ENCODE peak calls at places on chromosomes 7 and 10, in seven cellular contexts. W is HCT116, J is K562, N is HepG2, Q is H1, G is GM12878, E is SK-N-SH. B is an unnamed sample.

GRCh38 chr10:83127942-83128575 is 1011.2 kb upstream of the GHITM start:
- DNase-seq in W (no peak), J (no peak), N (no peak), Q (no peak), G (no peak), E (no peak), B (no peak)

GRCh38 chr10:100894589-100895294 is 18.0 kb upstream of the SLF2 start:
- DNase-seq in W (no peak), J (no peak), N (no peak), Q (peak), G (no peak), E (no peak), B (peak)

GRCh38 chr7:37153376-37153775 is 295.3 kb downstream of the ELMO1 start:
- DNase-seq in W (no peak), J (no peak), N (no peak), Q (no peak), G (no peak), E (no peak), B (no peak)

GRCh38 chr7:104984591-104985258 is 29.3 kb upstream of the KMT2E start:
- DNase-seq in W (no peak), J (no peak), N (no peak), Q (no peak), G (no peak), E (no peak), B (no peak)

GRCh38 chr7:45147858-45148652 is 9.5 kb upstream of the RAMP3 start:
- DNase-seq in W (no peak), J (no peak), N (no peak), Q (no peak), G (no peak), E (no peak), B (no peak)

GRCh38 chr10:5547934-5548660 is 23.3 kb downstream of the CALML3 start:
- DNase-seq in W (peak), J (no peak), N (peak), Q (no peak), G (no peak), E (no peak), B (peak)

GRCh38 chr10:132301371-132302330 is 6.1 kb downstream of the STK32C start:
- DNase-seq in W (no peak), J (no peak), N (no peak), Q (no peak), G (no peak), E (no peak), B (no peak)

GRCh38 chr10:45000764-45001381 is at the start of gene ZNF22:
- DNase-seq in W (no peak), J (peak), N (no peak), Q (peak), G (no peak), E (peak), B (no peak)

GRCh38 chr7:142874409-142874808 is 11.1 kb downstream of the TRPV6 start:
- DNase-seq in W (no peak), J (no peak), N (no peak), Q (no peak), G (no peak), E (no peak), B (no peak)

GRCh38 chr7:150313870-150314269 is 9.3 kb upstream of the LRRC61 start:
- DNase-seq in W (no peak), J (peak), N (no peak), Q (no peak), G (no peak), E (no peak), B (no peak)

GRCh38 chr10:101561068-101561915 is 26.8 kb downstream of the POLL start:
- DNase-seq in W (no peak), J (no peak), N (no peak), Q (peak), G (no peak), E (no peak), B (no peak)

GRCh38 chr7:519974-520458 is 370 bp upstream of the PDGFA start:
- DNase-seq in W (no peak), J (peak), N (no peak), Q (peak), G (no peak), E (peak), B (peak)

GRCh38 chr10:116038259-116038658 is 234.7 kb downstream of the GFRA1 start:
- DNase-seq in W (no peak), J (no peak), N (peak), Q (no peak), G (no peak), E (no peak), B (peak)

GRCh38 chr7:136958016-136958415 is 89.6 kb downstream of the CHRM2 start:
- DNase-seq in W (no peak), J (no peak), N (no peak), Q (no peak), G (no peak), E (no peak), B (no peak)

GRCh38 chr10:132153616-132154217 is 33.0 kb upstream of the DPYSL4 start:
- DNase-seq in W (no peak), J (no peak), N (no peak), Q (no peak), G (no peak), E (no peak), B (no peak)

GRCh38 chr7:29019275-29019820 is 61.2 kb upstream of the TRIL start:
- DNase-seq in W (no peak), J (no peak), N (no peak), Q (no peak), G (no peak), E (no peak), B (peak)

GRCh38 chr10:12534824-12535223 is 185.5 kb downstream of the CAMK1D start:
- DNase-seq in W (no peak), J (no peak), N (no peak), Q (peak), G (no peak), E (peak), B (peak)

GRCh38 chr7:147547252-147547897 is 1043.2 kb upstream of the C7orf33 start:
- DNase-seq in W (no peak), J (no peak), N (peak), Q (peak), G (no peak), E (peak), B (peak)

GRCh38 chr10:132820056-132820455 is 34.1 kb upstream of the NKX6-2 start:
- DNase-seq in W (no peak), J (no peak), N (no peak), Q (no peak), G (no peak), E (no peak), B (no peak)

GRCh38 chr10:33858326-33858725 is 523.9 kb upstream of the NRP1 start:
- DNase-seq in W (no peak), J (no peak), N (no peak), Q (no peak), G (no peak), E (no peak), B (no peak)

GRCh38 chr10:2054728-2055127 is 317.4 kb upstream of the ADARB2 start:
- DNase-seq in W (no peak), J (no peak), N (no peak), Q (no peak), G (no peak), E (peak), B (no peak)

GRCh38 chr7:88289505-88290129 is 17.1 kb downstream of the STEAP4 start:
- DNase-seq in W (peak), J (no peak), N (no peak), Q (no peak), G (no peak), E (no peak), B (no peak)

GRCh38 chr7:80410081-80410480 is 101.8 kb downstream of the GNAT3 start:
- DNase-seq in W (no peak), J (no peak), N (no peak), Q (no peak), G (no peak), E (no peak), B (no peak)

GRCh38 chr7:99331002-99331401 is 5.3 kb downstream of the ARPC1A start:
- DNase-seq in W (no peak), J (no peak), N (no peak), Q (no peak), G (no peak), E (no peak), B (no peak)

GRCh38 chr7:38222481-38223096 is 44.5 kb downstream of the STARD3NL start:
- DNase-seq in W (peak), J (peak), N (peak), Q (no peak), G (peak), E (peak), B (peak)

GRCh38 chr10:6995339-6995738 is 415.3 kb upstream of the PRKCQ start:
- DNase-seq in W (no peak), J (no peak), N (no peak), Q (no peak), G (no peak), E (no peak), B (no peak)

GRCh38 chr7:111835066-111835465 is 272.8 kb upstream of the IMMP2L start:
- DNase-seq in W (no peak), J (no peak), N (no peak), Q (no peak), G (no peak), E (peak), B (no peak)

GRCh38 chr7:111829221-111829620 is 266.9 kb upstream of the IMMP2L start:
- DNase-seq in W (no peak), J (no peak), N (no peak), Q (no peak), G (no peak), E (no peak), B (no peak)

GRCh38 chr7:111833461-111833860 is 271.2 kb upstream of the IMMP2L start:
- DNase-seq in W (no peak), J (no peak), N (no peak), Q (no peak), G (no peak), E (no peak), B (no peak)

GRCh38 chr7:111834367-111834766 is 272.1 kb upstream of the IMMP2L start:
- DNase-seq in W (no peak), J (no peak), N (no peak), Q (no peak), G (no peak), E (no peak), B (no peak)

DNA sequence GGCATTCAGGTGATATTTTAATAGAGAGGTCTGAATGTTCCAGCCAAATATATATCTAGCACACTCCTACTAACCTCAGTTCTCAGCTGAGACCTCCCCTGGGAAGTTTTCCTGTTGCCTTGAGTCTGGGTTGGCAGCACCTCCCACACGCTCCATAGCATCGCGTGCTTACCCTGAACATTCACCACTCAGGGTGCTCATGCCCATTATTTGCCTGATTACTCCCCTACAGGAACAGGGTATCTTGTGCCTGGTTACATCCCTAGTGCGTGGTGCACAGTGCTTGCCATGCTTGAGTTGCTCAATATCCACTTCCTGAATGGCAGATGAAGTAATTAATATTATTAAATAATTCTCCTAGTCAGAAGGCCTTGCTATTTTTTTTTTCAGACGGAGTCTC is 269.9 kb upstream of the IMMP2L start:
- DNase-seq in W (no peak), J (no peak), N (no peak), Q (no peak), G (no peak), E (no peak), B (no peak)
- TF ChIP-seq JUND in W (no peak), J (no peak), N (no peak), Q (no peak), G (no peak), E (no peak), B (no peak)

GRCh38 chr7:1561036-1561940 is 5.3 kb upstream of the TMEM184A start:
- DNase-seq in W (no peak), J (no peak), N (no peak), Q (no peak), G (no peak), E (no peak), B (no peak)

GRCh38 chr7:1562126-1562525 is 6.1 kb upstream of the TMEM184A start:
- DNase-seq in W (no peak), J (no peak), N (no peak), Q (no peak), G (no peak), E (peak), B (no peak)

GRCh38 chr7:1564603-1565022 is 5.2 kb downstream of the PSMG3 start:
- DNase-seq in W (no peak), J (no peak), N (no peak), Q (no peak), G (no peak), E (no peak), B (no peak)

GRCh38 chr7:1563939-1564602 is 5.8 kb downstream of the PSMG3 start:
- DNase-seq in W (no peak), J (no peak), N (no peak), Q (no peak), G (no peak), E (peak), B (no peak)

GRCh38 chr7:1562611-1563051 is 6.6 kb upstream of the TMEM184A start:
- DNase-seq in W (no peak), J (no peak), N (no peak), Q (no peak), G (no peak), E (peak), B (no peak)
- TF ChIP-seq JUND in W (no peak), J (no peak), N (no peak), Q (no peak), G (no peak), E (no peak), B (no peak)

GRCh38 chr7:90903856-90904255 is 307.7 kb downstream of the CDK14 start:
- DNase-seq in W (no peak), J (no peak), N (no peak), Q (no peak), G (no peak), E (no peak), B (peak)
- TF ChIP-seq JUND in W (no peak), J (no peak), N (no peak), Q (no peak), G (no peak), E (no peak), B (no peak)

GRCh38 chr7:157627033-157627432 is 290.2 kb downstream of the DNAJB6 start:
- DNase-seq in W (no peak), J (no peak), N (no peak), Q (no peak), G (no peak), E (no peak), B (no peak)

GRCh38 chr7:157623556-157623955 is 286.8 kb downstream of the DNAJB6 start:
- DNase-seq in W (no peak), J (no peak), N (no peak), Q (no peak), G (no peak), E (no peak), B (no peak)

GRCh38 chr7:157628456-157628855 is 291.7 kb downstream of the DNAJB6 start:
- DNase-seq in W (no peak), J (no peak), N (no peak), Q (no peak), G (no peak), E (no peak), B (no peak)

GRCh38 chr7:157627646-157628045 is 290.8 kb downstream of the DNAJB6 start:
- DNase-seq in W (no peak), J (no peak), N (no peak), Q (no peak), G (no peak), E (no peak), B (no peak)

DNA sequence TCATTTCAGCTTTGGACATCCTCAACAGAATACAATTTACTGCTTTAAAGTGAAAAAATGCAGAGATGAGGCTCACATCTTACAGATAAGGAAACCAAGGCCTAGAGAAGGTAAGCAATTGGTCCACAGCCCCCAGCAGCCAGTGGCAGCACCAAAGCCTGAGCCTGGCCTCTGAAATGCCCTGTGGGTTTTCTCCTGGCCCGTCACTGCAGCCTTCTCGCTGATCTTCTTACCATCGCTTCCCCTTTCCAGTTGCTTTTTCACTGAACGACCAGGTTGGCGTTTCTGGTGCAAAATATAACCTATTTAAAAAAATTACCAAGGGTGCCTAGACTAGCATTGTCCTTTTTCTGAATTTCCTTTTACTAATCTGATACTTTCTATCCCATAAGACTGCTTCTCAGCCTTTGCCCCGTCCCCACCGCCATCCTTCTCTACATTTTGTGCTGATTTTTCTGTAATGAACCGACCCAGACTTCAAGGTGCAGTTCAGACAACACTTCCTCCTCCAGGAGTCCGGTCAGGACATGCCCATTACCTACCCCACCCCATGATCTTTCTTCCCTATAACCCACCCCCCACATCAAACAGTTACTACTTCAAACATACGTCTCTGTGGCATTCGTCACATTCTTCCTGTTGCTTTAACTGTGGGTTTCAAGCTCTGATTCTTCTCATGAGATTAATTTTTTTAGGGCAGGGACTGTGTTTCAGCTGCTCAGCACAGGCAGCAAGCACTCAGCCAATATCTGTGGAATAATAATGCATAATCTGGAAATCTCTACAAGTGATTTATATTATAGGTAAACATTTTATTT is 289.4 kb downstream of the DNAJB6 start:
- DNase-seq in W (no peak), J (no peak), N (no peak), Q (no peak), G (no peak), E (no peak), B (no peak)
- TF ChIP-seq JUND in W (no peak), J (no peak), N (no peak), Q (no peak), G (no peak), E (no peak), B (no peak)

GRCh38 chr10:76152186-76152585 is 720.8 kb downstream of the LRMDA start:
- DNase-seq in W (no peak), J (no peak), N (no peak), Q (no peak), G (no peak), E (no peak), B (no peak)

GRCh38 chr10:76149602-76150138 is 718.2 kb downstream of the LRMDA start:
- DNase-seq in W (no peak), J (no peak), N (no peak), Q (peak), G (no peak), E (no peak), B (no peak)

GRCh38 chr10:76150886-76151288 is 719.5 kb downstream of the LRMDA start:
- DNase-seq in W (no peak), J (no peak), N (peak), Q (no peak), G (no peak), E (no peak), B (no peak)

GRCh38 chr10:76149182-76149581 is 717.8 kb downstream of the LRMDA start:
- DNase-seq in W (no peak), J (no peak), N (no peak), Q (no peak), G (no peak), E (no peak), B (no peak)

DNA sequence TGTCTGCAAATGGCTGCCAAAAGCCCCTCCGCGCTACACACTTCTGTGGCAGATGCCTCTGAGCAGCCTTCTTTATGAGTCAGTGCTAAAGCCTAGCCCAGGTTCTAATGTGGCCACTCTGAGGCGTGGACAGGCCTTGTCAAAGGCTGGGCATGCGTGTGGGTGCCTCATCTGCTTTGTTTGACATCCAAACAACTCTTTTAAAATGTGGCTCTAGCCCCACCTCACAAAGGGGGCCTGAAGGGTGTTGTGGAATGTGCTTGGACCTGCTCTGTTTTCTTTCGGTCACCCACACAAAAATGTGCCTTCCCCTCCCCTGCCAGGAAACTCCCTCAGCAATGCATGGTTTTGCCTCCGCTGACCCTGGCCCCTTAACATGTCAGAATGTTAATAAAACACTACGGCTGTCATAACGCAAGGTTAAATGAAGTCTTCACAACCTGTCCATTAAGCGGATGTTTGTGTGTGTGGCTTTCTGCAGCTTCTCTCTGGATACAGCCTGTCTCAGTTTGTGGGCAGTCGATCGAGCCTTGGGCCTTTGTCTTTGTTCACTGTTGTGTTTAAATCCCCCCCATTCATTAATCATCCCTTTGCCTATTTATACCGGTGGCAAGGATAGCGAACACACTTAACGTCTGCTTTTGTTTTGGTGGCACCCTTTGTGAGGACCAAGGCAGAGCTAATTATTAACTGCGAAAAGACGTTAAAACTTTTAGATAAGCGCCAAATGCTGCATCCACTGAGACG is 718.9 kb downstream of the LRMDA start:
- DNase-seq in W (no peak), J (no peak), N (peak), Q (no peak), G (no peak), E (no peak), B (no peak)
- TF ChIP-seq JUND in W (no peak), J (no peak), N (peak), Q (no peak), G (no peak), E (no peak), B (no peak)

DNA sequence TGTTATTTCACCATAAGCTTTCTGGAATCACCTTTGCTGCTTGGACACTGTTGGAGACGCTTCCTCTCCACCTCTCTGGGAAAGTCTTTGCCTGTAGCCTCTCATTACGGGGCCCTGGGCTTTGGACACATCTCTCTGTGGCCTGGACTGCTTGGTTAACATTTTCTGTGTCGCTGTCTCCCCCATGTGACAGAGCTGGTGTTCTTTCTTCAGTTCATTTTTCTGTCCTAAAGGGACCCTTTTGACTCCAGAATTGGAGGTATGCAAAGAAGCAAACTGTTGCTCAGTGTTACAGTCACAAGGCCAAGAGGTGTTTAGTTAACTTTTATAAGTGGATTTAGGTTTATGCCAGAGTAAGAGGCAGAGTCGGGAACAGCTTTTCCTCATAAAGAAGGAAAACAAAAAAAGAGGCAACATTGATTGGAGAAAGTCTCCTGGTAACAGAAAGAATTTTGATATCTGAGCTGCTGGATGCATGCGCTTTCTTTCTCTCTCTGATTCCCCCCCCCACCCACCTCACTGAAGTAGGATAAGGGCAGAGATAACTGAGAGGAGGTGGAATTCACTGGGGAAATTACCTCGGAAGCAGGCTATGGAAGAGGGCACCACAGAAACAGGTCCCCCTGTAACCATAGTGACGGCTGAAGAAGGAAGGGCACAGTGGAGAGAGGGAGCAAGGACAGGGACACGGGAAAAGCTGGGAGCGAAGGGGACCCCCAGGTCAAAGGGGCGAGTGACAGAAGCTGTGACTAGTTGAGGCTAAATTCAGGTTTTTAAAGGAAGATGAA is 57.8 kb downstream of the LGI1 start:
- DNase-seq in W (no peak), J (no peak), N (no peak), Q (no peak), G (no peak), E (peak), B (peak)
- TF ChIP-seq JUND in W (no peak), J (no peak), N (no peak), Q (no peak), G (no peak), E (no peak), B (no peak)

GRCh38 chr7:124671976-124672375 is 93.6 kb downstream of the GPR37 start:
- DNase-seq in W (no peak), J (no peak), N (no peak), Q (no peak), G (no peak), E (no peak), B (no peak)
- TF ChIP-seq JUND in W (no peak), J (no peak), N (no peak), Q (no peak), G (no peak), E (no peak), B (no peak)

B was measured in T47D.